ENCODE peak calls at places on chromosomes 2 and 18, in four cellular contexts. U is activated T-cell treated with anti-CD3 and anti-CD28 coated beads for 24 hours, G is midbrain, N is fibroblast of pulmonary artery. P is an unnamed sample.

GRCh38 chr2:151878655-151879563 is 50.7 kb upstream of the ARL5A start:
- DNase-seq in U (no peak), G (no peak), N (peak), P (peak)

GRCh38 chr2:15311201-15311882 is 249.8 kb downstream of the NBAS start:
- DNase-seq in U (no peak), G (no peak), N (peak), P (no peak)

GRCh38 chr2:160822006-160822405 is 328.4 kb upstream of the RBMS1 start:
- DNase-seq in U (no peak), G (no peak), N (no peak), P (no peak)

GRCh38 chr2:26488463-26489212 is 10.7 kb upstream of the OTOF start:
- DNase-seq in U (no peak), G (no peak), N (no peak), P (no peak)

GRCh38 chr2:218785103-218785502 is 3.2 kb downstream of the CYP27A1 start:
- DNase-seq in U (no peak), G (no peak), N (no peak), P (no peak)

GRCh38 chr2:71347517-71347916 is 15.9 kb downstream of the ZNF638 start:
- DNase-seq in U (no peak), G (no peak), N (peak), P (no peak)

GRCh38 chr18:3328522-3328921 is 66.6 kb downstream of the MYL12B start:
- DNase-seq in U (no peak), G (no peak), N (no peak), P (no peak)

GRCh38 chr2:201930831-201931230 is 102.8 kb upstream of the FZD7 start:
- DNase-seq in U (no peak), G (no peak), N (no peak), P (no peak)

GRCh38 chr18:70245941-70246537 is 40.6 kb upstream of the RTTN start:
- DNase-seq in U (no peak), G (no peak), N (no peak), P (no peak)

GRCh38 chr2:109144271-109144670 is 15.3 kb downstream of the SH3RF3 start:
- DNase-seq in U (no peak), G (no peak), N (no peak), P (no peak)

GRCh38 chr2:169528271-169528701 is 18.8 kb downstream of the KLHL41 start:
- DNase-seq in U (peak), G (peak), N (peak), P (peak)

GRCh38 chr2:33064349-33064801 is 117.6 kb downstream of the LTBP1 start:
- DNase-seq in U (no peak), G (no peak), N (peak), P (no peak)

GRCh38 chr18:8791171-8791651 is 85.9 kb downstream of the MTCL1 start:
- DNase-seq in U (no peak), G (no peak), N (peak), P (no peak)

GRCh38 chr2:16318474-16319195 is 347.0 kb downstream of the CYRIA start:
- DNase-seq in U (no peak), G (no peak), N (no peak), P (peak)

GRCh38 chr18:55407191-55407590 is 180.8 kb downstream of the TCF4 start:
- DNase-seq in U (no peak), G (no peak), N (no peak), P (no peak)

GRCh38 chr18:10139783-10140410 is 226.1 kb downstream of the VAPA start:
- DNase-seq in U (no peak), G (no peak), N (peak), P (no peak)

GRCh38 chr2:10475811-10476660 is 27.9 kb upstream of the ODC1 start:
- DNase-seq in U (no peak), G (no peak), N (no peak), P (no peak)

GRCh38 chr2:184113691-184114403 is 484.5 kb upstream of the ZNF804A start:
- DNase-seq in U (no peak), G (no peak), N (no peak), P (no peak)

GRCh38 chr18:48300463-48300961 is 108.7 kb downstream of the ZBTB7C start:
- DNase-seq in U (no peak), G (no peak), N (no peak), P (peak)